ENCODE peak calls at places on chromosomes 11 and 22, in ten cellular contexts. X is stimulated activated CD4-positive, alpha-beta T cell treated with anti-CD3 and anti-CD28 coated beads, TNF-alpha, amount 100 ng/mL, for 4 hours; H is neuronal stem cell; Q is stromal cell of bone marrow; Z is cardiac muscle cell; F is EH; P is cardiac fibroblast; Y is posterior cingulate gyrus; L is left cardiac atrium; M is aorta. B is an unnamed sample.

GRCh38 chr11:68763926-68764657 is 12.8 kb upstream of the TESMIN start:
- DNase-seq in X (no peak), H (no peak), Q (no peak), Z (no peak), F (no peak), P (no peak), Y (no peak), L (no peak), M (peak), B (no peak)

GRCh38 chr11:27395556-27396258 is 32.7 kb upstream of the CCDC34 start:
- DNase-seq in X (no peak), H (no peak), Q (no peak), Z (peak), F (peak), P (peak), Y (no peak), L (no peak), M (no peak), B (no peak)

GRCh38 chr11:118614511-118614910 is 7.1 kb downstream of the PHLDB1 start:
- DNase-seq in X (no peak), H (no peak), Q (no peak), Z (no peak), F (no peak), P (no peak), Y (no peak), L (peak), M (peak), B (no peak)

GRCh38 chr11:44014968-44015623 is 32.7 kb upstream of the ACCSL start:
- DNase-seq in X (no peak), H (no peak), Q (no peak), Z (no peak), F (peak), P (peak), Y (no peak), L (no peak), M (no peak), B (no peak)

GRCh38 chr11:76237914-76238313 is 31.6 kb upstream of the WNT11 start:
- DNase-seq in X (no peak), H (no peak), Q (no peak), Z (no peak), F (peak), P (no peak), Y (no peak), L (no peak), M (no peak), B (no peak)

GRCh38 chr22:16969508-16970327 is 38.3 kb downstream of the GAB4 start:
- DNase-seq in X (no peak), H (no peak), Q (no peak), Z (no peak), F (no peak), P (no peak), Y (no peak), L (no peak), M (no peak), B (no peak)

GRCh38 chr22:42933783-42934144 is 76.7 kb upstream of the ARFGAP3 start:
- DNase-seq in X (no peak), H (no peak), Q (peak), Z (peak), F (peak), P (peak), Y (no peak), L (no peak), M (no peak), B (no peak)

GRCh38 chr22:40588726-40589125 is 47.8 kb downstream of the MRTFA start:
- DNase-seq in X (no peak), H (no peak), Q (no peak), Z (peak), F (peak), P (peak), Y (no peak), L (no peak), M (no peak), B (no peak)

GRCh38 chr11:1307163-1307870 is 2.1 kb downstream of the TOLLIP start:
- DNase-seq in X (no peak), H (no peak), Q (no peak), Z (no peak), F (no peak), P (no peak), Y (no peak), L (no peak), M (no peak), B (peak)

GRCh38 chr11:78535920-78536319 is 38.7 kb downstream of the NARS2 start:
- DNase-seq in X (no peak), H (no peak), Q (no peak), Z (peak), F (no peak), P (peak), Y (no peak), L (no peak), M (no peak), B (no peak)

GRCh38 chr11:66069715-66070603 is at the start of gene PACS1:
- DNase-seq in X (peak), H (no peak), Q (peak), Z (peak), F (peak), P (peak), Y (peak), L (peak), M (peak), B (no peak)

GRCh38 chr11:122976734-122977454 is 4.7 kb downstream of the BSX start:
- DNase-seq in X (no peak), H (peak), Q (no peak), Z (no peak), F (no peak), P (no peak), Y (no peak), L (no peak), M (no peak), B (no peak)

GRCh38 chr11:73387594-73388021 is 11.4 kb downstream of the RELT start:
- DNase-seq in X (no peak), H (no peak), Q (no peak), Z (no peak), F (no peak), P (no peak), Y (no peak), L (no peak), M (no peak), B (no peak)

GRCh38 chr11:60263434-60263833 is 17.0 kb upstream of the MS4A4A start:
- DNase-seq in X (no peak), H (no peak), Q (no peak), Z (no peak), F (no peak), P (no peak), Y (no peak), L (no peak), M (no peak), B (no peak)

GRCh38 chr11:31809857-31810778 is 1.0 kb downstream of the PAX6 start:
- DNase-seq in X (no peak), H (no peak), Q (peak), Z (peak), F (peak), P (peak), Y (no peak), L (no peak), M (peak), B (no peak)

GRCh38 chr11:117201516-117201866 is 2.3 kb downstream of the TAGLN start:
- DNase-seq in X (no peak), H (no peak), Q (no peak), Z (peak), F (peak), P (no peak), Y (no peak), L (no peak), M (no peak), B (no peak)

GRCh38 chr22:40123387-40123786 is 54.3 kb upstream of the TNRC6B start:
- DNase-seq in X (no peak), H (no peak), Q (no peak), Z (peak), F (no peak), P (peak), Y (no peak), L (peak), M (no peak), B (no peak)

GRCh38 chr11:115670538-115671200 is 166.5 kb upstream of the CADM1 start:
- DNase-seq in X (no peak), H (no peak), Q (no peak), Z (no peak), F (no peak), P (no peak), Y (no peak), L (no peak), M (no peak), B (no peak)

GRCh38 chr11:75204685-75205667 is 35.6 kb upstream of the TPBGL start:
- DNase-seq in X (peak), H (peak), Q (peak), Z (peak), F (peak), P (peak), Y (peak), L (peak), M (peak), B (no peak)

GRCh38 chr22:37561209-37562048 is 1.1 kb downstream of the CDC42EP1 start:
- DNase-seq in X (peak), H (peak), Q (peak), Z (peak), F (peak), P (peak), Y (peak), L (peak), M (peak), B (no peak)

GRCh38 chr11:110317516-110317932 is 21.1 kb upstream of the RDX start:
- DNase-seq in X (no peak), H (no peak), Q (no peak), Z (peak), F (peak), P (peak), Y (no peak), L (no peak), M (no peak), B (no peak)

GRCh38 chr11:10436224-10436623 is 18.8 kb upstream of the AMPD3 start:
- DNase-seq in X (no peak), H (no peak), Q (no peak), Z (no peak), F (no peak), P (no peak), Y (no peak), L (no peak), M (no peak), B (peak)

GRCh38 chr11:96472085-96472484 is 82.3 kb downstream of the JRKL start:
- DNase-seq in X (no peak), H (no peak), Q (no peak), Z (no peak), F (no peak), P (no peak), Y (no peak), L (no peak), M (no peak), B (no peak)

GRCh38 chr11:76603202-76603601 is 67.3 kb downstream of the LRRC32 start:
- DNase-seq in X (no peak), H (no peak), Q (no peak), Z (no peak), F (no peak), P (no peak), Y (no peak), L (no peak), M (peak), B (no peak)

GRCh38 chr22:27380826-27381225 is 420.7 kb downstream of the MN1 start:
- DNase-seq in X (no peak), H (no peak), Q (no peak), Z (no peak), F (no peak), P (no peak), Y (no peak), L (no peak), M (no peak), B (no peak)

GRCh38 chr22:45129703-45130524 is 33.8 kb upstream of the NUP50 start:
- DNase-seq in X (no peak), H (no peak), Q (no peak), Z (no peak), F (no peak), P (no peak), Y (no peak), L (no peak), M (no peak), B (no peak)